ENCODE peak calls at places on chromosomes 2 and 18, in four cellular contexts. One of them, this sample, is unnamed.

GRCh38 chr18:12703714-12704113 is 872 bp downstream of the PSMG2 start:
- DNase-seq in stomach: no peak
- DNase-seq in esophagus squamous epithelium: no peak
- DNase-seq in endothelial cell of umbilical vein: no peak
- DNase-seq in this sample: peak

GRCh38 chr18:41719808-41720207 is 235.2 kb upstream of the PIK3C3 start:
- DNase-seq in endothelial cell of umbilical vein: peak
- DNase-seq in esophagus squamous epithelium: no peak
- DNase-seq in stomach: no peak
- DNase-seq in this sample: no peak

GRCh38 chr18:34322365-34323289 is 97.9 kb upstream of the NOL4 start:
- DNase-seq in endothelial cell of umbilical vein: peak
- DNase-seq in esophagus squamous epithelium: no peak
- DNase-seq in stomach: peak
- DNase-seq in this sample: no peak

GRCh38 chr18:38427234-38427633 is 861.6 kb upstream of the CELF4 start:
- DNase-seq in endothelial cell of umbilical vein: no peak
- DNase-seq in stomach: no peak
- DNase-seq in esophagus squamous epithelium: no peak
- DNase-seq in this sample: no peak

GRCh38 chr2:29159125-29159524 is 43.9 kb downstream of the CLIP4 start:
- DNase-seq in esophagus squamous epithelium: no peak
- DNase-seq in endothelial cell of umbilical vein: no peak
- DNase-seq in stomach: no peak
- DNase-seq in this sample: no peak

GRCh38 chr2:112156152-112156986 is 18.2 kb downstream of the FBLN7 start:
- DNase-seq in esophagus squamous epithelium: no peak
- DNase-seq in endothelial cell of umbilical vein: no peak
- DNase-seq in stomach: no peak
- DNase-seq in this sample: no peak

GRCh38 chr2:10911291-10912075 is at the start of gene KCNF1:
- DNase-seq in stomach: no peak
- DNase-seq in esophagus squamous epithelium: no peak
- DNase-seq in endothelial cell of umbilical vein: peak
- DNase-seq in this sample: no peak

GRCh38 chr2:86675104-86675503 is 45.0 kb upstream of the RMND5A start:
- DNase-seq in esophagus squamous epithelium: no peak
- DNase-seq in endothelial cell of umbilical vein: no peak
- DNase-seq in stomach: no peak
- DNase-seq in this sample: no peak

GRCh38 chr2:188770296-188770695 is 203.9 kb upstream of the COL3A1 start:
- DNase-seq in stomach: no peak
- DNase-seq in esophagus squamous epithelium: no peak
- DNase-seq in endothelial cell of umbilical vein: no peak
- DNase-seq in this sample: no peak

GRCh38 chr2:1925516-1925915 is 181.2 kb upstream of the PXDN start:
- DNase-seq in esophagus squamous epithelium: no peak
- DNase-seq in endothelial cell of umbilical vein: no peak
- DNase-seq in stomach: no peak
- DNase-seq in this sample: no peak

GRCh38 chr18:23719634-23720201 is 30.5 kb downstream of the LAMA3 start:
- DNase-seq in stomach: no peak
- DNase-seq in endothelial cell of umbilical vein: peak
- DNase-seq in esophagus squamous epithelium: no peak
- DNase-seq in this sample: peak

GRCh38 chr18:44789704-44790103 is 109.0 kb downstream of the SETBP1 start:
- DNase-seq in stomach: no peak
- DNase-seq in esophagus squamous epithelium: no peak
- DNase-seq in endothelial cell of umbilical vein: peak
- DNase-seq in this sample: no peak

GRCh38 chr2:237623428-237624403 is 3.7 kb upstream of the LRRFIP1 start:
- DNase-seq in esophagus squamous epithelium: no peak
- DNase-seq in stomach: no peak
- DNase-seq in endothelial cell of umbilical vein: no peak
- DNase-seq in this sample: no peak

GRCh38 chr2:229768235-229768634 is 53.9 kb upstream of the DNER start:
- DNase-seq in esophagus squamous epithelium: no peak
- DNase-seq in stomach: no peak
- DNase-seq in endothelial cell of umbilical vein: no peak
- DNase-seq in this sample: no peak

GRCh38 chr18:63869374-63869773 is 18.1 kb upstream of the SERPINB2 start:
- DNase-seq in esophagus squamous epithelium: no peak
- DNase-seq in stomach: no peak
- DNase-seq in endothelial cell of umbilical vein: no peak
- DNase-seq in this sample: peak

GRCh38 chr18:72700961-72701710 is 157.0 kb upstream of the CBLN2 start:
- DNase-seq in endothelial cell of umbilical vein: no peak
- DNase-seq in esophagus squamous epithelium: no peak
- DNase-seq in stomach: no peak
- DNase-seq in this sample: no peak

GRCh38 chr2:66305714-66306113 is 129.2 kb upstream of the MEIS1 start:
- DNase-seq in endothelial cell of umbilical vein: peak
- DNase-seq in stomach: peak
- DNase-seq in esophagus squamous epithelium: no peak
- DNase-seq in this sample: no peak

GRCh38 chr2:186588421-186588820 is 1.4 kb upstream of the ITGAV start:
- DNase-seq in endothelial cell of umbilical vein: no peak
- DNase-seq in stomach: no peak
- DNase-seq in esophagus squamous epithelium: no peak
- DNase-seq in this sample: no peak

GRCh38 chr2:186590538-186591441 is 934 bp downstream of the ITGAV start:
- DNase-seq in stomach: no peak
- DNase-seq in endothelial cell of umbilical vein: peak
- DNase-seq in esophagus squamous epithelium: no peak
- DNase-seq in this sample: peak

GRCh38 chr2:186592137-186592875 is 2.5 kb downstream of the ITGAV start:
- DNase-seq in stomach: no peak
- DNase-seq in endothelial cell of umbilical vein: peak
- DNase-seq in esophagus squamous epithelium: no peak
- DNase-seq in this sample: no peak

GRCh38 chr2:186588940-186589732 is 720 bp upstream of the ITGAV start:
- DNase-seq in endothelial cell of umbilical vein: peak
- DNase-seq in esophagus squamous epithelium: no peak
- DNase-seq in stomach: no peak
- DNase-seq in this sample: no peak

DNA sequence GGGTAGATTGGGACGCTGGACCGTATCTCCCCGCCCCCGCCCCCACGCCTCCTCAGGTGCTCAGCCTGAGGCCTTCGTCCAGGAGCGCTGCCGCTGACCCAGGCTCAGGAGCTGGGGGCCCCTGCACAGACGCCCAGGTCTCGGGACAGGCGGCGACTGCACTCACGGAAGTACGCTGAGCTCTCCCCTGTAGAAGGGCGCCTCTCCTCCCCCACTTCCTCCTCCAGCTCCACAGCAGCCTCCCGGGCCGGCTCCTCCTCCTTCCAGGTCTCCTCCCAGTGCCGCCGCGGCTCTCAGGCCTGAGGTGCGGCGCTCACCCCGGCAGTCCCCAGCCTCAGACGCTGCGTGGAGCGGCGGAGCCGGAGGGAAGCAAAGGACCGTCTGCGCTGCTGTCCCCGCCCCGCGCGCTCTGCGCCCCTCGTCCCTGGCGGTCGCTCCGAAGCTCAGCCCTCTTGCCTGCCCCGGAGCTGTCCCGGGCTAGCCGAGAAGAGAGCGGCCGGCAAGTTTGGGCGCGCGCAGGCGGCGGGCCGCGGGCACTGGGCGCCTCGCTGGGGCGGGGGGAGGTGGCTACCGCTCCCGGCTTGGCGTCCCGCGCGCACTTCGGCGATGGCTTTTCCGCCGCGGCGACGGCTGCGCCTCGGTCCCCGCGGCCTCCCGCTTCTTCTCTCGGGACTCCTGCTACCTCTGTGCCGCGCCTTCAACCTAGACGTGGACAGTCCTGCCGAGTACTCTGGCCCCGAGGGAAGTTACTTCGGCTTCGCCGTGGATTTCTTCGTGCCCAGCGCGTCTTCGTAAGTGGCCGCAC is at the start of gene ITGAV:
- DNase-seq in endothelial cell of umbilical vein: peak
- DNase-seq in esophagus squamous epithelium: peak
- DNase-seq in stomach: peak
- DNase-seq in this sample: peak
- TF ChIP-seq POLR2A in endothelial cell of umbilical vein: peak
- TF ChIP-seq POLR2A in esophagus squamous epithelium: peak
- TF ChIP-seq POLR2A in stomach: no peak
- TF ChIP-seq POLR2A in this sample: peak

GRCh38 chr2:71276311-71277158 is 49.6 kb upstream of the PAIP2B start:
- DNase-seq in stomach: peak
- DNase-seq in endothelial cell of umbilical vein: peak
- DNase-seq in esophagus squamous epithelium: peak
- DNase-seq in this sample: peak
- TF ChIP-seq POLR2A in stomach: no peak
- TF ChIP-seq POLR2A in endothelial cell of umbilical vein: peak
- TF ChIP-seq POLR2A in esophagus squamous epithelium: no peak
- TF ChIP-seq POLR2A in this sample: peak

DNA sequence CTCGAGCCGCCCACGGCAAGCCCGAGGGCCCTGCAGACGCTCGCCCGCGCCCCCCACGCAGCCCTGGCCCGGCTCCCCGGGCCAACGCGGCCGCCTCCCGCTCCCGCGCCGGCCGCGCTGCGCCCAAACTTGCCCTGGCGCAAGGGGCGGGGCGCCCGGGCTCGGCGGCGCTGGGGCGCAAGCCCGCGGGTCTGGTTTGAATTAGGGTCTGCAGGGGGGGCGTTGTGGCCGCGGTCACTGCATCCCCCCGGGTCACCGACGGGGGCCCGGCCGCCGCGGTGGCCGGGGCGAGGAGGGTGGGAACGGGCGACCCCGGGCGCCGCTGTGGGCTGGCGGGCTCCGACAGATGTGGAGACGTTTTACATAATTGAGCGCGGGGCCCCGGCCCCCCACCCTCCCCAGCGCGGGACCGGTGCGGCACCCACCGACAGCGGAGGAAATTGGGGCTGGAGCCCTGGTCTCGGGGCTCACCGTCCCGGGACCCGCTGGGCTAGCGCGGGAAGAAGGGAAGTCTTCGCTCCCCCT is 677 bp downstream of the SDC1 start:
- DNase-seq in stomach: no peak
- DNase-seq in endothelial cell of umbilical vein: no peak
- DNase-seq in esophagus squamous epithelium: no peak
- DNase-seq in this sample: no peak
- TF ChIP-seq POLR2A in stomach: no peak
- TF ChIP-seq POLR2A in endothelial cell of umbilical vein: no peak
- TF ChIP-seq POLR2A in esophagus squamous epithelium: no peak
- TF ChIP-seq POLR2A in this sample: peak

GRCh38 chr2:134863446-134863845 is 25.0 kb downstream of the ACMSD start:
- DNase-seq in stomach: no peak
- DNase-seq in endothelial cell of umbilical vein: no peak
- DNase-seq in esophagus squamous epithelium: no peak
- DNase-seq in this sample: no peak

GRCh38 chr2:134862069-134862468 is 23.7 kb downstream of the ACMSD start:
- DNase-seq in esophagus squamous epithelium: no peak
- DNase-seq in stomach: no peak
- DNase-seq in endothelial cell of umbilical vein: no peak
- DNase-seq in this sample: no peak

GRCh38 chr2:134866498-134867099 is 28.2 kb downstream of the ACMSD start:
- DNase-seq in stomach: no peak
- DNase-seq in endothelial cell of umbilical vein: no peak
- DNase-seq in esophagus squamous epithelium: no peak
- DNase-seq in this sample: no peak

GRCh38 chr2:134862674-134863073 is 24.3 kb downstream of the ACMSD start:
- DNase-seq in stomach: no peak
- DNase-seq in endothelial cell of umbilical vein: no peak
- DNase-seq in esophagus squamous epithelium: no peak
- DNase-seq in this sample: no peak

DNA sequence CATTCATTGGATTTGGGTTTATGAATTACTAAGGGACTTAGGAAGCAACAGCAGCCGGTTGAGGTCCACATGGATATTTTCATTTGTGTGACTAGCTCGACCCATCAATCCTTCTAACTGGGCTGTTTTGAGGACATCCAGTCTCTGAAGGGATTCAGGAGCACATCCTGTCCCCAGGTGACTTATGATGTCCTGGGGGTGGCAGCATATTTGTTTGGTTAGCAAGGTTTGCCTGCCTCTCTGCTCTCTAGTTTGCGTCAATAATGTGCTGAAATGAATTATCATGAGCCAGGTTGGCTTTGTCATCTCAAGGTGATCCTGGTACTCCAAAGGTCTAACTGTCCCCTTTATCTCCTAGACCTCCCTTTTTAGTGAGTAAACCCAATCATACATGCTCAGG is 27.0 kb downstream of the ACMSD start:
- DNase-seq in stomach: no peak
- DNase-seq in esophagus squamous epithelium: no peak
- DNase-seq in endothelial cell of umbilical vein: no peak
- DNase-seq in this sample: no peak
- TF ChIP-seq POLR2A in stomach: no peak
- TF ChIP-seq POLR2A in esophagus squamous epithelium: no peak
- TF ChIP-seq POLR2A in endothelial cell of umbilical vein: no peak
- TF ChIP-seq POLR2A in this sample: no peak

GRCh38 chr2:226352941-226353558 is 446.6 kb downstream of the IRS1 start:
- DNase-seq in stomach: no peak
- DNase-seq in endothelial cell of umbilical vein: no peak
- DNase-seq in esophagus squamous epithelium: no peak
- DNase-seq in this sample: no peak
- TF ChIP-seq POLR2A in stomach: no peak
- TF ChIP-seq POLR2A in endothelial cell of umbilical vein: no peak
- TF ChIP-seq POLR2A in esophagus squamous epithelium: no peak
- TF ChIP-seq POLR2A in this sample: no peak

DNA sequence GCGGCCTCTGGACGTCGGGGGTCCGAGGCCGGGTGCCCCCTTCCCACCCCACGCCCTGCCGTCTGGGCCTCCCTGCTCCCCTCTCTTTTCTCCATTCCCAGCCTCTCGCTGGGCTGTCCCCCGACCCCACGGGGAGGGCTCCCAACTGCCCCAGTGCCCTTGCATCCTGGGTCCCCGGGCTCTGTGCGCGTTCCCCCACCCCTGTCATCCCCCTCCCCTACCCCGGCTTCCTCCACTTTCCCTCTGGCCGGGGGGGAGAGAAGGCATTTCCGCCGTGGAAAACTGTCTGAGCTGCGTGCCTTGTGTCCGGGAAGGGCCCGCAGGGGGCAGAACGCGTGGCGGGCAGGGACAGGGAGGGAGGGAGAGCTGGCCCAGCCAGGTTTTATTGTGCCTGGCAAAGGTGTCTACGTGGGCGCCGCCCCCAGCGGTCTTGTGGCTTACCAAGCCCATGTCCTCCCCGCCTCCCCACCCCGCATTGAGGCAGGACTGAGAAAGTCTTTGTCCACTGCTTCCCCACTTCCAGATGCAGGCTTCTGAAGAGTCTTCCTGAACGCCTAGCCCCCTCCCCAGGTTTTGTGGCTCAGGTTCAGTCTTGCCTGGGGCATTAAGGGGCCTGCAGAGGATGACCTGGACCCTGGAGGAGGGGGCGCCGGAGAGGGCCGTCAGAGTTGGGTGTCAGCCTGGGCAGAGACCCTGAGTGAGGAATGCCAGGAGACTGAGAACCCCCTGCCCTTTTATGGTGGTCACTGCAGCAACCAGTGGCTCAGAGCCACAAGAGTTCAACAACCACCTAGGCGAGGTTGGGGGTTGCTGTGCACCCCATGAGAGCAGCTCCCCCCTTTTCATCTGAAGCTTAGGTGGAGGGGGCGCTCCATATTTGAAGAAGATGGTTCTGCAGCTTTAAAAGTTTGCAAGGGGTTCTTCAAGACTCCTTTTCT is 1.3 kb downstream of the ITM2C start:
- DNase-seq in endothelial cell of umbilical vein: no peak
- DNase-seq in esophagus squamous epithelium: no peak
- DNase-seq in stomach: peak
- DNase-seq in this sample: no peak
- TF ChIP-seq POLR2A in endothelial cell of umbilical vein: no peak
- TF ChIP-seq POLR2A in esophagus squamous epithelium: no peak
- TF ChIP-seq POLR2A in stomach: no peak
- TF ChIP-seq POLR2A in this sample: no peak